ENCODE peak calls at places on chromosome 5, in six cellular contexts. N is NB4; D is foreskin fibroblast; V is PC-3; X is H9; M is activated naive CD8-positive, alpha-beta T cell treated with anti-CD3 and anti-CD28 coated beads, Interleukin-2, amount 50 U/mL, for 16 hours. E is an unnamed sample.

GRCh38 chr5:169648725-169649124 is 11.7 kb downstream of the DOCK2 start:
- DNase-seq in N (no peak), D (no peak), V (no peak), X (peak; percentile 50), M (no peak), E (peak; percentile 22)

GRCh38 chr5:32233696-32234447 is 59.8 kb upstream of the GOLPH3 start:
- DNase-seq in N (peak; percentile 93), D (peak; percentile 71), V (peak; percentile 17), X (no peak), M (no peak), E (no peak)

GRCh38 chr5:109701779-109702178 is 12.1 kb downstream of the MAN2A1 start:
- DNase-seq in N (no peak), D (no peak), V (no peak), X (no peak), M (no peak), E (no peak)

GRCh38 chr5:131496400-131496713 is 138.7 kb downstream of the RAPGEF6 start:
- DNase-seq in N (no peak), D (no peak), V (no peak), X (no peak), M (no peak), E (no peak)

GRCh38 chr5:72166070-72166979 is 59.0 kb downstream of the MAP1B start:
- DNase-seq in N (no peak), D (peak; percentile 80), V (no peak), X (peak; percentile 49), M (no peak), E (peak; percentile 82)

GRCh38 chr5:64923151-64923685 is 154.5 kb downstream of the CWC27 start:
- DNase-seq in N (peak; percentile 16), D (peak; percentile 6), V (no peak), X (peak; percentile 23), M (no peak), E (peak; percentile 44)

GRCh38 chr5:164345173-164345572 is 839.8 kb downstream of the MAT2B start:
- DNase-seq in N (no peak), D (no peak), V (no peak), X (no peak), M (no peak), E (no peak)

GRCh38 chr5:146891511-146891910 is 13.0 kb upstream of the PPP2R2B start:
- DNase-seq in N (no peak), D (no peak), V (no peak), X (no peak), M (no peak), E (no peak)

GRCh38 chr5:68930139-68930538 is 163.7 kb upstream of the SLC30A5 start:
- DNase-seq in N (no peak), D (no peak), V (no peak), X (no peak), M (no peak), E (no peak)

GRCh38 chr5:65779643-65780042 is 57.6 kb downstream of the NLN start:
- DNase-seq in N (no peak), D (no peak), V (no peak), X (no peak), M (no peak), E (no peak)

GRCh38 chr5:113510836-113511451 is 2.5 kb upstream of the YTHDC2 start:
- DNase-seq in N (peak; percentile 57), D (no peak), V (peak; percentile 72), X (no peak), M (no peak), E (no peak)

GRCh38 chr5:80259511-80260200 is 3.8 kb upstream of the SERINC5 start:
- DNase-seq in N (no peak), D (no peak), V (no peak), X (no peak), M (no peak), E (no peak)

E was measured in ELF-1.